ENCODE peak calls at places on chromosomes 13 and 19, in five cellular contexts. M is transverse colon, O is endothelial cell, D is breast epithelium, J is Calu3. L is an unnamed sample.

GRCh38 chr19:33390120-33390907 is 16.8 kb downstream of the CEBPG start:
- DNase-seq in M (peak), O (no peak), D (peak), J (no peak), L (no peak)

GRCh38 chr13:74270018-74270417 is 135.8 kb upstream of the KLF12 start:
- DNase-seq in M (no peak), O (no peak), D (no peak), J (no peak), L (no peak)

GRCh38 chr13:95954266-95954665 is 98.9 kb downstream of the UGGT2 start:
- DNase-seq in M (no peak), O (no peak), D (no peak), J (no peak), L (no peak)

GRCh38 chr13:44932171-44932849 is 57.0 kb downstream of the NUFIP1 start:
- DNase-seq in M (no peak), O (no peak), D (no peak), J (no peak), L (no peak)

GRCh38 chr19:29277107-29277506 is 64.2 kb upstream of the UQCRFS1 start:
- DNase-seq in M (peak), O (no peak), D (no peak), J (peak), L (no peak)

GRCh38 chr19:35901055-35901644 is 810 bp upstream of the NFKBID start:
- DNase-seq in M (no peak), O (no peak), D (no peak), J (no peak), L (no peak)

GRCh38 chr19:16951529-16951928 is 62.7 kb downstream of the F2RL3 start:
- DNase-seq in M (no peak), O (no peak), D (no peak), J (no peak), L (no peak)

GRCh38 chr13:51997641-51998330 is 13.5 kb downstream of the ATP7B start:
- DNase-seq in M (no peak), O (no peak), D (no peak), J (peak), L (no peak)

GRCh38 chr13:93345642-93346220 is 119.1 kb downstream of the GPC6 start:
- DNase-seq in M (no peak), O (no peak), D (no peak), J (no peak), L (no peak)

GRCh38 chr13:84543976-84544375 is 661.7 kb upstream of the SLITRK1 start:
- DNase-seq in M (no peak), O (no peak), D (no peak), J (no peak), L (no peak)

GRCh38 chr13:114027046-114027760 is 53.3 kb upstream of the C13orf46 start:
- DNase-seq in M (no peak), O (no peak), D (no peak), J (no peak), L (no peak)

GRCh38 chr13:28059214-28059613 is 41.2 kb downstream of the FLT3 start:
- DNase-seq in M (peak), O (peak), D (no peak), J (peak), L (no peak)

GRCh38 chr19:50046649-50047503 is 21.1 kb downstream of the ZNF473 start:
- DNase-seq in M (peak), O (no peak), D (peak), J (no peak), L (peak)

GRCh38 chr13:99225078-99225477 is 24.4 kb downstream of the UBAC2 start:
- DNase-seq in M (no peak), O (no peak), D (no peak), J (no peak), L (no peak)

GRCh38 chr19:7729831-7730285 is 2.1 kb downstream of the CLEC4G start:
- DNase-seq in M (no peak), O (no peak), D (no peak), J (no peak), L (no peak)

GRCh38 chr13:87923713-87924112 is 252.5 kb downstream of the SLITRK5 start:
- DNase-seq in M (no peak), O (no peak), D (no peak), J (no peak), L (no peak)

GRCh38 chr19:5358173-5358800 is 17.7 kb upstream of the PTPRS start:
- DNase-seq in M (no peak), O (no peak), D (no peak), J (no peak), L (no peak)

GRCh38 chr13:22757530-22758120 is 423.2 kb upstream of the SGCG start:
- DNase-seq in M (no peak), O (no peak), D (no peak), J (no peak), L (no peak)

DNA sequence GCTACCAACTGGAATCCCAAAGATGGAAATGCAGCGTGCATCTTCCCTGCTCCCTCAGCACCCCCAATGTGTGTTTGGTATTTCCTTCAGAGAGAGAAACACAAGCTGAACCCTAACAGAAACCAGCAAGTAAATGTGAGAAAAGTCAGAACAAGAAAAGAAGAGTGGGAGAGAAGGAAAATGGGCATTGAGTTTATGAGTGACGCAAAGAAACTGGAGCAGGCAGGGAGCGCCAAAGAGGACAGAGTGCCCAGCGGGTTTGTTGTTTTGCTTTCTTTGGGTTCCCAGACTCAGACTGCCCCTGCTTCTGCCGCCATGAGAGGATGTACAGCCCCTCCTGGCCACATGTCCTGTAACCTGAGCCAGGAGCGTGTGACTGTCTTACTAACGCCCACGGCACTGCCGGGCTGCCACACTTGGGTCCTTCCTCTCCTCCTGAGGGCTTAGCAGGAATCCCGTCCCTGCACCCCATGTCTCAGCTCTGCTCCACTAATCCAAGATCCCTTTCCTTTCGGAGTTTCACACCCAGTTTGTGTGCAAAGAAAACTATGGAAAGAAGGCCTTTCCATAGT is 80.6 kb downstream of the GPR12 start:
- DNase-seq in M (no peak), O (peak), D (no peak), J (no peak), L (no peak)
- TF ChIP-seq CTCF in M (no peak), O (no peak), D (no peak), J (no peak), L (no peak)

DNA sequence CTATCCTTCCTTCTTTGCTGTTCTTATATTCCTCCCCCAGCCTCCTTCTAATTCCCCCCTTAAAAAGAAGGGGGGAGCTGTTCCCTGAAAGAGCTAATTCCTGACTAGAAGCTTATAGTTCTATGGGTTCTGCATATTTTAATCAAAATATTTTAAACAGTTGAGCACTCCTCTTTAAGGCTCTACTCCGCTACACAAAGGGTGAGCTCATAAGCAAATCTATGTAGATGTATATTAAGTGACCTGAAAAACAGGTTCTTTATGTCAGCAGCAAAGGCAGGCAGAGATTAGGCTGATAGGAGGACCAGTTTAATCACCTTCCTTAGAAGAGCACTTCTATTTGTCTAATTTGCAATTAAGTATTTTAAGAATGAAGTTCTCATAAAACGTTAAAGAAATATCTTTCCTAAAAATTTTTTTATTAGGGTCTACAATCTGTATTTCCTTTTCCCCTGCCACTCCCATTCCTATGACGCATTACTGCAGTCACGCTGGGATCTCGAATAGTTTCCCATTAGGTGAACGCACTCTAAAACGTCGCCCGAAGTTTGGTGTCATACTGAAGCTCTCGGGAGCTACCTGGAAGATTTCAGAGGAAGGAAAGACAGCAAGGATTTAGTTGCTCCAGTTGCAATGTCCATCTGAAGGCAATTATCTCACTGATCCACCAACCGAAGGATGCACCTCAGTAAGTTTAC is 5.1 kb downstream of the EFNB2 start:
- DNase-seq in M (peak), O (no peak), D (no peak), J (no peak), L (no peak)
- TF ChIP-seq CTCF in M (no peak), O (no peak), D (no peak), J (no peak), L (no peak)

DNA sequence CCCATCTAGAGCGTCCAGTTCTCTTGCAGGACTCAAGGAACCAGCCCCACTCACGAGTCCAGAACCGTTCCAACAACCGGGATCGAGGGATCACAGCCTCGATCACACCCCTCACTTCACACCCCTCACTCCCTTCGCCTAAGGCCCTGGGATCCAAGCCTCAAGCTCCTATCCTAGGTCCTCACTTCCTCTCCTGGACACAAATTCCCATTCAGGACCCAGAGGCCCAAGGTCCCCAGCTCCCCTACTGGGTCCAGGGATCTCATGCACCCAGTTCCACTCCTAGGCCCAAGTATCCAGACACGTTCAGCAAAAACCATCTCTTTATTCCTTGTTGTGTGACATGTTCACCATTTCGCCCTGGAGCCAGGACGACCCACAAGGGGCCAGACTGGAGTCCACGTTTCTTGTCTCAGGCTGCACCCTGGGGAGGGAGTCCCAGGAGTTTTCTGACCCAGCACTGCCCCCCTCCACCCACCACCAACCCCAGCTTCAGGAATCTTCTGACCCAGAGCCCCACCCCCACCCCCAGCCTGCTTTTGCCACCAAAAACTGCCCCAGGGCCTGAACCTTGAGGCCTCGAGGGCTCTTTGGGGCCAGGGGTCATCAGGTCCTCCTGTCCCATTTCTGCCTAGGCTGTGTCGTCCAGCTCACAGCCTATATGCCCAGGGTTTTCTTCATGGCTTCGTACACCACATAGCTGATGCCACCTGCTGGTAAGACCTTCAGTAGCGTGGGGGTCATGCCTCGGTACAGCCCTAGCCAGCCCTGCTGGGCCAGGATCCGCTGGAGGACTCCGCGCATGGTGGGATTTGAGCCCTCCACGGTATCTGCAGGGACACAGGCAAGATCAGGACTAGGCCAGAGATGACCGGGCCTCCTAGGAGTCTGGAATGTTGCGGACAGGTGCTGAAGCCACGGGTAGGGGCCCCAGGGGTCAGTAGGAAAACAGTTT is 1.4 kb upstream of the KHSRP start:
- DNase-seq in M (peak), O (no peak), D (no peak), J (no peak), L (no peak)
- TF ChIP-seq CTCF in M (no peak), O (no peak), D (no peak), J (no peak), L (no peak)

GRCh38 chr19:41588497-41589209 is 12.7 kb downstream of the CEACAM21 start:
- DNase-seq in M (no peak), O (peak), D (no peak), J (peak), L (no peak)

GRCh38 chr19:41589371-41589770 is 13.4 kb downstream of the CEACAM21 start:
- DNase-seq in M (no peak), O (no peak), D (no peak), J (no peak), L (no peak)

GRCh38 chr19:41587838-41588210 is 11.9 kb downstream of the CEACAM21 start:
- DNase-seq in M (no peak), O (no peak), D (no peak), J (no peak), L (no peak)

GRCh38 chr19:41586064-41586463 is 10.1 kb downstream of the CEACAM21 start:
- DNase-seq in M (no peak), O (no peak), D (no peak), J (no peak), L (no peak)

GRCh38 chr19:41587101-41587837 is 11.3 kb downstream of the CEACAM21 start:
- DNase-seq in M (no peak), O (no peak), D (no peak), J (no peak), L (no peak)
- TF ChIP-seq CTCF in M (no peak), O (no peak), D (no peak), J (no peak), L (no peak)

L was measured in omental fat pad.